ENCODE peak calls at places on chromosome 10, in eight cellular contexts. I is stomach, H is adrenal gland, C is sigmoid colon, J is right lobe of liver, U is esophagus squamous epithelium, E is breast epithelium, M is heart left ventricle. V is an unnamed sample. For H3K9me3, the result is how much of the 10 kb centered on the place peaks cover.

GRCh38 chr10:178208-178607 is 43.0 kb downstream of the ZMYND11 start:
- DNase-seq in E (no peak), U (no peak), J (no peak), C (no peak), I (no peak), M (no peak), H (no peak), V (no peak)

GRCh38 chr10:119782981-119783664 is 57.3 kb downstream of the INPP5F start:
- DNase-seq in J (no peak), H (no peak), M (no peak), C (no peak), I (no peak), U (no peak), E (no peak), V (no peak)

GRCh38 chr10:48605786-48606529 is 1.1 kb upstream of the ARHGAP22 start:
- DNase-seq in E (no peak), J (no peak), U (no peak), C (peak), H (no peak), M (no peak), I (no peak), V (peak)

GRCh38 chr10:65805993-65806392 is 1119.8 kb upstream of the LRRTM3 start:
- DNase-seq in C (no peak), M (no peak), H (no peak), U (no peak), J (no peak), E (no peak), I (no peak), V (no peak)

GRCh38 chr10:75245354-75246001 is 9.7 kb upstream of the COMTD1 start:
- DNase-seq in E (no peak), M (no peak), I (no peak), C (peak), U (no peak), J (no peak), H (no peak), V (no peak)

GRCh38 chr10:83522881-83523386 is 616.4 kb upstream of the GHITM start:
- DNase-seq in J (no peak), C (no peak), H (no peak), E (no peak), U (no peak), I (no peak), M (peak), V (no peak)

GRCh38 chr10:31399631-31400030 is 80.6 kb downstream of the ZEB1 start:
- DNase-seq in E (no peak), U (no peak), I (no peak), H (peak), M (peak), J (no peak), C (no peak), V (no peak)

GRCh38 chr10:103244663-103245271 is 920 bp upstream of the RPEL1 start:
- DNase-seq in M (peak), I (peak), E (peak), U (no peak), C (peak), H (peak), J (peak), V (no peak)

GRCh38 chr10:119469325-119469707 is 73.2 kb downstream of the RGS10 start:
- DNase-seq in I (no peak), C (no peak), J (no peak), H (no peak), M (no peak), U (no peak), E (no peak), V (no peak)

GRCh38 chr10:123135415-123136141 is at the start of gene HMX3:
- DNase-seq in J (no peak), U (no peak), E (no peak), C (no peak), I (no peak), H (no peak), M (no peak), V (no peak)

GRCh38 chr10:123134915-123135414 is 805 bp upstream of the HMX3 start:
- DNase-seq in M (no peak), C (no peak), H (no peak), E (no peak), I (no peak), U (no peak), J (no peak), V (no peak)

GRCh38 chr10:123139165-123139520 is 3.4 kb downstream of the HMX3 start:
- DNase-seq in H (no peak), M (no peak), J (no peak), C (no peak), E (no peak), I (no peak), U (no peak), V (no peak)

GRCh38 chr10:123136221-123136805 is 543 bp downstream of the HMX3 start:
- DNase-seq in C (no peak), U (no peak), J (no peak), E (no peak), I (no peak), H (no peak), M (no peak), V (no peak)

DNA sequence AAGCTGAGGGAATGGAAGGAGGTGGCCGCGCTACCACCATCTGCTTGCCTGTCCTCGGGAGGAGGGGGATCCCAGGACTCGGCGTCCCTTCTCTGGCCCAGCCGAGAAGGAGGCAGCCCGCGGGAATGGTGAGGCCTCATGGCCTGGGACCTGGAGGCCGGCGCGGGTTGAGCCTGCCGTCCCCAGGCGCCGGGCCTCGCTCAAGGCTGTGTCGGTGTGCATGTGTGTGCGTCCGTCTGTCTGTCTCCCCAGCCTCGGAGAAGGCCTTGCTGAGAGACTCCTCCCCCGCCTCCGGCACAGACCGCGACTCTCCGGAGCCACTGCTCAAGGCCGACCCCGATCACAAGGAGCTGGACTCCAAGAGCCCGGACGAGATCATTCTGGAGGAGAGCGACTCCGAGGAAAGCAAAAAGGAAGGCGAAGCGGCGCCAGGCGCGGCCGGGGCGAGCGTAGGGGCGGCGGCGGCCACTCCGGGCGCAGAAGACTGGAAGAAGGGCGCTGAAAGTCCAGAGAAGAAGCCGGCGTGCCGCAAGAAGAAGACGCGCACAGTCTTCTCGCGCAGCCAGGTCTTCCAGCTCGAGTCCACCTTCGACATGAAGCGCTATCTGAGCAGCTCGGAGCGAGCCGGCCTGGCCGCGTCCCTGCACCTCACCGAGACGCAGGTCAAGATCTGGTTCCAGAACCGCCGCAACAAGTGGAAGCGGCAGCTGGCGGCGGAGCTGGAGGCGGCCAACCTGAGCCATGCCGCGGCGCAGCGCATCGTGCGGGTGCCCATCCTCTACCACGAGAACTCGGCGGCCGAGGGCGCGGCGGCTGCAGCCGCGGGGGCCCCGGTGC is 1.3 kb downstream of the HMX3 start:
- DNase-seq in U (no peak), I (no peak), M (no peak), E (no peak), J (peak), H (no peak), C (no peak), V (no peak)
- H3K4me3 ChIP-seq in U (no peak), I (peak), M (peak), E (peak), J (no peak), H (no peak), C (peak), V (peak)

GRCh38 chr10:123858039-123858740 is 33.4 kb downstream of the CPXM2 start:
- DNase-seq in J (no peak), U (no peak), H (no peak), C (peak), E (no peak), M (no peak), I (no peak), V (no peak)
- H3K9me3 ChIP-seq in J (under half), U (under half), H (under half), C (under half), E (under half), M (under half), I (under half), V (under half)

GRCh38 chr10:50622497-50623298 is 1.1 kb downstream of the SGMS1 start:
- DNase-seq in H (peak), U (peak), E (peak), C (peak), I (peak), J (peak), M (peak), V (no peak)

GRCh38 chr10:50624154-50624865 is 554 bp upstream of the SGMS1 start:
- DNase-seq in U (peak), I (peak), E (peak), M (peak), C (peak), J (peak), H (peak), V (peak)

GRCh38 chr10:50625663-50626062 is 1.9 kb upstream of the SGMS1 start:
- DNase-seq in U (no peak), M (no peak), C (no peak), I (no peak), J (no peak), E (no peak), H (no peak), V (no peak)

GRCh38 chr10:50623299-50624153 is at the start of gene SGMS1:
- DNase-seq in U (peak), J (peak), C (peak), I (peak), E (peak), M (peak), H (peak), V (peak)

DNA sequence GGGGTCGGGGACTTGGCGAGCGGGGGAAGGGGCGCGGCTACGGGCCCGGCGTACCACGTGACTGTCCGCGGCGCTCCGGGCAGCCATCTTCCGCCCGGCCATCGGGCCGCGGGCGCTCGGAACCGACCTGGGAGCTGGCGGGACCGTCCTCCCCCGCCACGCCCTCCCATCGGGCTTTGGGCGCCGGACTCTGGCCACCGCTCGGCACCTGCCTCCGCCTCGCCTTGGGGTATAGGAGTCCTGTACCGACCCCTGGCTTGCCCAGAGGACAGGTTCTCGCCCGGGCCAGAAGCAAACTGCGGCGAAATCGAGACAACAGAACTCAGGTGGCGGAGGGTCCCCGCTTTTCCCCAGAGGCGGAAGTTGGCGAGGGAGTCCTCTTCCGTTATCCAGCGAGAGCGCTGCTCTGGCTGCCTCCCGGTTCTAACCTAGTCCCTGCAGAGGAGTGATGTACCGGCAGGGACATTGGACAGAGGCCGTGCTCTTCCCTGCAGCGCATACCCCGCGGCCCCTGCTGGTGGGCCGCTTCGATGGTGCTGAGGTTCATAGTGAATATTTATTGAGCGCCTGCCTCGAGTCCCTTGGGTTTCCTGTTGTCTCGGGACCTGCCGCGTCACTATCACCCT is 1.2 kb upstream of the SGMS1 start:
- DNase-seq in U (peak), M (peak), H (peak), E (peak), I (peak), C (peak), J (peak), V (peak)
- TF ChIP-seq POLR2A in U (no peak), M (peak), H (peak), E (no peak), I (no peak), C (no peak), J (peak), V (no peak)

GRCh38 chr10:86364551-86365345 is 1.8 kb downstream of the GRID1 start:
- DNase-seq in J (peak), C (peak), M (no peak), H (no peak), I (no peak), U (no peak), E (no peak), V (no peak)
- H3K4me3 ChIP-seq in J (no peak), C (peak), M (no peak), H (no peak), I (peak), U (no peak), E (peak), V (peak)

DNA sequence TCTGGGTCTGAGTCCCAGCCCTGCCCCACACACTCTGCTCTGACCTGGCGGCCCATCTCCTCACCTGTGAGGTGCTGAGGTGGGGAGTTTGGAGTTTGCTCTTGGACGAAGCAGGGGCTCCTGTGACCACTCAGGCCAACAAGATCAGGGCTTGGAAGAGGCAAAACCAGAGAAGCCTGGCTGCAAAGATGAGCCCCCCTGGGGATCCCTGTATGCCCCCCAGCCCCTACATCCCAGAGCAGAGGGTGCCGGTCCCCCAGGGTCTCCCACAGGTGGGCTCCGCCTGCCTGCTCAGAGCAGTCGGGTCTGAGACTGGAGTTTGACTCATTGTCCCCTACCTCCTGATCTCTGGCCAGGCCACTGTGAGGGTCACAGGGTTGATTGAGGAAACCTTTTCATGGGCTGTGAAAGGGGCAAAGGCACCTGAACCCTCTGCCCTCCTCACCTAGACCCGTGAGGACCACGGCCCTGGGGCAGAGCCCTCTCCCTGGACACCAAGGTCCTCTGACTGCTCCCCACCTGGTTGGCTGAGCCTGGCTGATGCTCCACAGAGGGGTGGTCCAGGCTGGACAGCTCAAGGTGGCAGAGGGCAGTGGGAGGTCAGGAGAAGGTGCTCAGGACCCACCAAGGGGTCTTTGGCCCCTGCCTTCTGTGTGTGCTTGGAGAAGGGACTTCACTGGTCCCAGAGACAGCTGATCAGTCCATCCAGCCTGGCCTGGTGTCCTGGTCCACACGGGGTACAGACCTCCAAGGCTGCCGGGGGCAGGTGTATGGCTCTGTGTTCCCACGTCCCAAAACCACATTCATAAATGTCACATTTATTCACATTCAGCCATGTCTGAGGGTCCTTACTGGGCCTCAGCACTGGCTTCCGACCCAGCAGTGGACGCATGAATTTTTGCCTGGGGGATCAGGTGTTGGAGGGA is 9.1 kb upstream of the SCART1 start:
- DNase-seq in M (no peak), I (no peak), H (no peak), E (peak), U (no peak), C (peak), J (peak), V (peak)
- H3K9me3 ChIP-seq in M (under half), I (under half), H (under half), E (under half), U (under half), C (under half), J (under half), V (under half)

DNA sequence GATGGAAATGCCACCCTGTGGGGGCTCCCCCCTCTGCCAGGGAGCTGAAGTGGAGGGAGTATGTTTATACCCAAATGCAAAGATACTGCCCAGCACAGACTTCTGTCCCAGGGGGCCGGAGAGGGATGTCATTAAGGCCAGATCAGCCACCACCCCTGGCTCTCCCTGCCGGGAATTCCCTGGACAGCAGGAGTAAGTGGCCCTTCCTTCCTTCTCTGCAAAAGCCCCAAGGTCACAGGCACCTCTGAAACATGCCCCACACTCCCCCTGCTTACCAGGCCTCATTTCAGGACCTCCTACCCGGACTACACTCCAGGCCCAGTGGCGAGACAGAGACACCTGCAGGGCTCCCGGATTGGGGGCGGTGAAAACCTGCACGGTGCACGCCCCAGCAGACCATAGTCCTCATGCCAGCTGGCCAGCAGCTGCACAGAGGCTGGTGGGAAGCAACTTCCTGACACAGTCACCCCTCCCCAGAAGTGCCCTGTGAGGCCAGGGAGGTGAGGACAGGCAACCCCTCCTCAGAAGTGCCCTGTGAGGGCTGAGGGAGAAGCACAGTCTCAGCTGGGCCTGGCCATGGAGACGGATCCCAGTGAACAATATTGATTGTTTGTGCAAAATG is 33.0 kb upstream of the RET start:
- DNase-seq in U (no peak), J (peak), I (no peak), C (peak), E (no peak), M (no peak), H (no peak), V (no peak)
- TF ChIP-seq POLR2A in U (no peak), J (no peak), I (no peak), C (no peak), E (no peak), M (no peak), H (no peak), V (no peak)

GRCh38 chr10:71720304-71720672 is 710 bp upstream of the C10orf105 start:
- DNase-seq in M (no peak), U (no peak), H (no peak), J (no peak), E (no peak), I (no peak), C (no peak), V (no peak)

GRCh38 chr10:71718165-71718678 is 1.4 kb downstream of the C10orf105 start:
- DNase-seq in M (no peak), H (no peak), J (no peak), E (no peak), U (no peak), I (no peak), C (no peak), V (no peak)

GRCh38 chr10:71721313-71721712 is 1.7 kb upstream of the C10orf105 start:
- DNase-seq in M (no peak), J (no peak), H (no peak), U (no peak), C (no peak), E (no peak), I (no peak), V (no peak)

GRCh38 chr10:71719042-71719441 is 536 bp downstream of the C10orf105 start:
- DNase-seq in I (no peak), U (no peak), M (peak), E (no peak), H (peak), J (peak), C (no peak), V (no peak)

DNA sequence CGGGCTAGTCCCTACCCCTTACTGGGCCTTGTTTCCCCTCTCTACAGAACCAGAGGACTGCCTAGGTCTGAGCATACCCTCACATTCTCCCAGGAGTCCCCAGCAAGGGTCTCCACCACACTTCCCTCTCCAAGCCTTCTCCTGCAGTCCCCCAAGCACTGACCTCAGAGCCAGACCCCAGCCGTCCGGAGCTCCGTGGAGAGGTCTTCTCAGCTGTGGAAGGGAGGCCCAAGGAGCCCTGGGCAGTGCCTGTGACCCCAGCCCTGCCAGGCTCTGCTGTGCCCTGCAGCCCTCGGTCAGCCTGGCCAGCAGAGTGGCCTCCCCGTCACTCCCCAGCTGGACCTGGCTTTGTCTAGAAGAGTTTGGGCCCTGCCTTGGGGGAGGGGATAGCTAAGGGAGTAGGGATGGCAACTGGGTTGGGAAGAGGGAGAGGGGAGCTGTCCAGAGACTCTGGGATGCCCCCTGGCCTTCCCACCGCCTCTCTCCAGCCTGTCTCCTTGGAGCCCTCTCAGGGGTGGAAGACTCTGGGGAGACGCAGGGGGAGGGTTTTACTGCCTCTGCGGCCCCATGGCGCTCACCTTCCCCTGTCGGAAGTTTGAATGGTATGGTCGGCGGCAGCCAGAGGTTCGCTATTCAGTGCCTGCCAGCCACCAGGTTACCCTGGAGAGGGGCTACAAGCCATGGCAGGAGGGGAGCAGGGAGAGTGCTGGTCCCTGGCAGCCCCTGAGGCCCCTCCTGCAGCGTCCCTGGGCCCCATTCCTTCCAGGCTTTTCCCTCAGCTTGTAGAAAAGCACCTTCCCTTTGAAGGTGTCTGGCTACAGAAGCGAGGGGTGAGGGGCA is at the start of gene C10orf105:
- DNase-seq in U (no peak), J (peak), E (no peak), C (no peak), I (no peak), M (no peak), H (no peak), V (no peak)
- H3K4me3 ChIP-seq in U (no peak), J (no peak), E (no peak), C (no peak), I (no peak), M (no peak), H (no peak), V (no peak)

DNA sequence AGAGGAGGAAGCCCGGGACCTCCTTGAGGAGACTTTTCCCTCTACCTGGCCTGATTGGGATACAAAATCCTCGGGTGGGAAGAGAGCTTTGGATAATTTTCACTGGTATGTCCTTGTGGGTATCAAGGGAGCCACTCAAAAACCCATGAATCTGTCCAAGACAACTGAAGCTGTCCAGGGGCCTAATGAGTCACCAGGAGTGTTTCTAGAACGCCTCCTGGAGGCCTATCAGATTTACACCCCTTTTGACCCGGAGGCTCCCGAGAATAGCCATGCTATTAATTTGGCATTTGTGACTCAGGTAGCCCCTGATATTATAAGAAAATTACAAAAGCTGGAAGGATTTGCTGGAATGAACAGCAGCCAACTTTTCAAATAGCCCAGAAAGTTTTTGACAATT is 38.6 kb downstream of the ZNF25 start:
- DNase-seq in E (no peak), I (no peak), U (no peak), H (no peak), J (no peak), M (no peak), C (no peak), V (no peak)
- H3K9me3 ChIP-seq in E (under half), I (under half), U (under half), H (under half), J (under half), M (under half), C (under half), V (under half)